ENCODE peak calls at places on chromosomes 2 and 18, in six cellular contexts. P is HCT116, I is GM23248, E is SK-N-SH, F is neural progenitor cell, C is GM23338. A is an unnamed sample.
A peak's percentile ranks its signal among the peaks of the same experiment; 100 is the strongest.

GRCh38 chr18:3867768-3868445 is 417.9 kb downstream of the TGIF1 start:
- DNase-seq in P (no peak), I (no peak), E (no peak), F (no peak), C (no peak), A (no peak)

GRCh38 chr2:20994130-20994529 is 49.7 kb downstream of the APOB start:
- DNase-seq in P (no peak), I (no peak), E (no peak), F (no peak), C (no peak), A (no peak)

GRCh38 chr2:88857951-88858406 is 166.5 kb downstream of the RPIA start:
- DNase-seq in P (no peak), I (no peak), E (no peak), F (no peak), C (peak; percentile 46), A (peak; percentile 95)

GRCh38 chr2:37326285-37326684 is 1.7 kb upstream of the PRKD3 start:
- DNase-seq in P (no peak), I (peak; percentile 93), E (no peak), F (no peak), C (no peak), A (no peak)

GRCh38 chr2:174605687-174606086 is 8.1 kb upstream of the WIPF1 start:
- DNase-seq in P (peak; percentile 6), I (peak; percentile 76), E (no peak), F (no peak), C (peak; percentile 24), A (peak; percentile 55)

GRCh38 chr18:66457245-66457644 is 146.6 kb downstream of the CDH19 start:
- DNase-seq in P (no peak), I (no peak), E (no peak), F (peak; percentile 8), C (peak; percentile 2), A (no peak)

GRCh38 chr2:39787950-39788349 is 8.9 kb upstream of the THUMPD2 start:
- DNase-seq in P (no peak), I (no peak), E (no peak), F (no peak), C (no peak), A (no peak)

GRCh38 chr2:163664610-163665009 is 71.2 kb downstream of the FIGN start:
- DNase-seq in P (no peak), I (peak; percentile 77), E (no peak), F (no peak), C (no peak), A (no peak)

GRCh38 chr2:208010501-208010900 is 14.8 kb downstream of the PLEKHM3 start:
- DNase-seq in P (no peak), I (no peak), E (no peak), F (no peak), C (no peak), A (no peak)

GRCh38 chr18:32509121-32509520 is 38.4 kb upstream of the GAREM1 start:
- DNase-seq in P (no peak), I (no peak), E (no peak), F (no peak), C (no peak), A (no peak)

GRCh38 chr18:79933765-79934164 is 17.7 kb downstream of the SLC66A2 start:
- DNase-seq in P (no peak), I (no peak), E (no peak), F (peak; percentile 36), C (peak; percentile 81), A (no peak)

GRCh38 chr2:158732573-158733429 is 62.3 kb upstream of the DAPL1 start:
- DNase-seq in P (no peak), I (no peak), E (no peak), F (no peak), C (no peak), A (no peak)

GRCh38 chr2:1590611-1591460 is 153.5 kb downstream of the PXDN start:
- DNase-seq in P (no peak), I (no peak), E (peak; percentile 79), F (peak; percentile 42), C (peak; percentile 61), A (no peak)

GRCh38 chr2:173448938-173449471 is 94.3 kb downstream of the CDCA7 start:
- DNase-seq in P (peak; percentile 85), I (peak; percentile 91), E (peak; percentile 77), F (peak; percentile 91), C (peak; percentile 98), A (peak; percentile 59)

GRCh38 chr2:242034996-242035814 is 165.7 kb downstream of the RTP5 start:
- DNase-seq in P (no peak), I (no peak), E (no peak), F (no peak), C (no peak), A (no peak)

GRCh38 chr2:121004271-121004812 is 268.7 kb downstream of the GLI2 start:
- DNase-seq in P (no peak), I (no peak), E (no peak), F (no peak), C (no peak), A (no peak)

GRCh38 chr2:186995092-186995491 is 146.1 kb upstream of the ZSWIM2 start:
- DNase-seq in P (no peak), I (peak; percentile 71), E (no peak), F (no peak), C (no peak), A (no peak)

GRCh38 chr2:216448829-216449228 is 36.5 kb downstream of the SMARCAL1 start:
- DNase-seq in P (no peak), I (no peak), E (no peak), F (no peak), C (no peak), A (no peak)

GRCh38 chr2:120406566-120406965 is 60.6 kb downstream of the INHBB start:
- DNase-seq in P (no peak), I (no peak), E (no peak), F (no peak), C (no peak), A (no peak)

GRCh38 chr2:96089356-96090180 is 26.8 kb downstream of the ADRA2B start:
- DNase-seq in P (no peak), I (no peak), E (peak; percentile 74), F (peak; percentile 44), C (no peak), A (no peak)

GRCh38 chr2:20521193-20521592 is 74.3 kb downstream of the RHOB start:
- DNase-seq in P (no peak), I (no peak), E (no peak), F (no peak), C (no peak), A (no peak)

GRCh38 chr18:24736686-24737085 is 276.2 kb downstream of the HRH4 start:
- DNase-seq in P (no peak), I (no peak), E (no peak), F (no peak), C (no peak), A (no peak)

GRCh38 chr18:55589625-55590291 is 1.8 kb upstream of the TCF4 start:
- DNase-seq in P (no peak), I (peak; percentile 98), E (peak; percentile 93), F (peak; percentile 97), C (peak; percentile 97), A (peak; percentile 89)

GRCh38 chr2:6993230-6993640 is 76.0 kb downstream of the RNF144A start:
- DNase-seq in P (no peak), I (no peak), E (peak; percentile 83), F (no peak), C (no peak), A (no peak)

GRCh38 chr2:202084265-202084664 is 11.2 kb downstream of the KIAA2012 start:
- DNase-seq in P (no peak), I (peak; percentile 18), E (no peak), F (peak; percentile 67), C (peak; percentile 27), A (no peak)

GRCh38 chr2:47072728-47073191 is 82.3 kb downstream of the STPG4 start:
- DNase-seq in P (no peak), I (no peak), E (peak; percentile 65), F (no peak), C (no peak), A (peak; percentile 14)

DNA sequence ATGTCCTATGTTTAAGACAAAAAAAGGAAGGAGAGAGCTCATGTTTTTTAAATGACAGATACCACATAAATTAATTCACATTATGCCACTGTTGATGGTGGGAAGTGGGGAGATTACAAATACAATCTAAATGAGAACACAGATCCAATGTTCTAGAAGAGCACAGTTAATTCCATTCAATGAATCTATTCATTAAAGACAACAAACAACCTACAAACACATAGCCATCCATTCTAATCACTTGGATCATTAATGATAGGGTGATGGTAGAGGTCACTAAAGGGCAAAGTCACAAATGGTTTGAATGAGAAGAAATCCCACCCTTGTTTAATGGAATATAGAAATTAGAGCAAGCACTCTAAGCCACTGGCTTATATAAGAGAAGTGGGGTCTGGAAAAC is 21.7 kb downstream of the HNRNPA3 start:
- DNase-seq in P (no peak), I (no peak), E (no peak), F (no peak), C (no peak), A (no peak)
- H3K4me1 ChIP-seq in P (no peaks in the 10 kb centered on the region), I (peaks cover 14% of the 10 kb centered on the region), E (peaks cover 4% of the 10 kb centered on the region), F (no peaks in the 10 kb centered on the region), C (no peaks in the 10 kb centered on the region), A (no peaks in the 10 kb centered on the region)

DNA sequence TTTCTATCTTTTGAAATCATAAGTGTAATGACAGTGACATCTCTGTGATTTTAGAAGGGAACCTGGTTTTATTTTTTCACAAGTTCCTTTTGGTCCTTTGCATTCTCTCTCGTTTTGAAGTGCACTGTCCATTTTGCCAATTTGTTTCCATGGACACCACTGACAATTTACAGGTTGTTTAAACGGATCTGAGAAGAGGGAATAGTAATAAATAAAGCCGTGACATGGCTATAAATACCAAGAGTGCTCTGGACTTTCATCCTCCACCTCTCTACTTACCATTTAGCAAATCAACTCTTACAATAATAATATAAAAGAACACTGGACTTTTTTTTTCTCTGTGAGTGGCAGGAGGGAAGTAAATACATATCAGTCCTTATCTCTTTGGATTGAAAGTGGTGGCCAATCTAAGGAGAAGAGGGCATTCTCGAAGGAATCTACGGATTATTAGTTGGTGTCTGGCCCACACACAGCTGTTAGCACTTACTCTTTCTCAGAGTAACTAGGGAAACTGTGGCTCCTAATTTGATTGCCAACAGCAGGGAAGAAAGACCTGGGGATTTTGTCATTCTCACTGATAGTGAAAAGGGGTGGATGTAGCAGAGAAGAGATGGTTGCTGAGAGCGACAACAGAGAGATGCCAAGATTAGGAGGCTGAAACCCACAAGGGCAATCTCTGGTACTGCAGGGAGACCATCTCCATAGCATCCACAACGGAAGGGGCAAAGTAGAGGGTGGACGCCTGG is 108.7 kb upstream of the FSHR start:
- DNase-seq in P (no peak), I (no peak), E (no peak), F (no peak), C (no peak), A (no peak)
- TF ChIP-seq EZH2phosphoT487 in P (no peak), I (no peak), E (no peak), F (no peak), C (no peak), A (no peak)

GRCh38 chr18:44590976-44591375 is 89.7 kb upstream of the SETBP1 start:
- DNase-seq in P (no peak), I (peak; percentile 43), E (no peak), F (no peak), C (no peak), A (no peak)
- H3K4me1 ChIP-seq in P (no peaks in the 10 kb centered on the region), I (peaks cover 57% of the 10 kb centered on the region), E (peaks cover 21% of the 10 kb centered on the region), F (no peaks in the 10 kb centered on the region), C (no peaks in the 10 kb centered on the region), A (no peaks in the 10 kb centered on the region)

GRCh38 chr2:35846-36245 is 10.5 kb downstream of the FAM110C start:
- DNase-seq in P (no peak), I (no peak), E (no peak), F (no peak), C (no peak), A (no peak)
- TF ChIP-seq EZH2phosphoT487 in P (no peak), I (no peak), E (no peak), F (no peak), C (no peak), A (no peak)

A was measured in OCI-LY7.